ENCODE peak calls at places on chromosomes 6 and 20, in ten cellular contexts. U is SJSA1; R is tibial nerve; X is mesendoderm; F is CD8-positive, alpha-beta memory T cell; A is heart right ventricle; N is endodermal cell; G is HCT116; S is body of pancreas; C is gastrocnemius medialis. V is an unnamed sample.

GRCh38 chr6:41071923-41072835 is at the start of gene OARD1:
- DNase-seq in U (peak; percentile 100), R (peak; percentile 98), X (peak; percentile 100), F (peak; percentile 100), A (peak; percentile 100), N (peak; percentile 100), G (peak; percentile 98), S (peak; percentile 99), C (peak; percentile 99), V (peak; percentile 100)

GRCh38 chr6:41036188-41036587 is 2.8 kb downstream of the UNC5CL start:
- DNase-seq in U (no peak), R (no peak), X (no peak), F (no peak), A (no peak), N (no peak), G (peak; percentile 19), S (peak; percentile 67), C (no peak), V (no peak)

GRCh38 chr6:104527761-104528415 is 331.8 kb downstream of the HACE1 start:
- DNase-seq in U (peak; percentile 22), R (no peak), X (peak; percentile 73), F (no peak), A (no peak), N (peak; percentile 89), G (no peak), S (peak; percentile 21), C (no peak), V (peak; percentile 47)

GRCh38 chr20:63142933-63143332 is 73.0 kb downstream of the YTHDF1 start:
- DNase-seq in U (no peak), R (no peak), X (no peak), F (no peak), A (no peak), N (no peak), G (no peak), S (no peak), C (no peak), V (no peak)

GRCh38 chr6:126170875-126171489 is 168.9 kb upstream of the CENPW start:
- DNase-seq in U (peak; percentile 19), R (no peak), X (peak; percentile 62), F (no peak), A (no peak), N (no peak), G (no peak), S (peak; percentile 19), C (no peak), V (no peak)

GRCh38 chr20:57501461-57502330 is 23.2 kb downstream of the CTCFL start:
- DNase-seq in U (peak; percentile 61), R (no peak), X (peak; percentile 63), F (no peak), A (no peak), N (peak; percentile 76), G (no peak), S (no peak), C (no peak), V (no peak)

GRCh38 chr6:52551483-52552277 is 25.2 kb downstream of the TRAM2 start:
- DNase-seq in U (peak; percentile 88), R (no peak), X (peak; percentile 88), F (no peak), A (peak; percentile 69), N (peak; percentile 83), G (no peak), S (peak; percentile 85), C (peak; percentile 79), V (peak; percentile 89)

GRCh38 chr6:79868098-79868722 is 79.1 kb downstream of the ELOVL4 start:
- DNase-seq in U (peak; percentile 61), R (peak; percentile 65), X (peak; percentile 90), F (peak; percentile 38), A (peak; percentile 25), N (peak; percentile 64), G (peak; percentile 76), S (peak; percentile 60), C (no peak), V (no peak)

GRCh38 chr6:118307581-118307980 is 240.5 kb upstream of the PLN start:
- DNase-seq in U (no peak), R (no peak), X (no peak), F (no peak), A (peak; percentile 33), N (no peak), G (no peak), S (no peak), C (no peak), V (peak; percentile 84)

DNA sequence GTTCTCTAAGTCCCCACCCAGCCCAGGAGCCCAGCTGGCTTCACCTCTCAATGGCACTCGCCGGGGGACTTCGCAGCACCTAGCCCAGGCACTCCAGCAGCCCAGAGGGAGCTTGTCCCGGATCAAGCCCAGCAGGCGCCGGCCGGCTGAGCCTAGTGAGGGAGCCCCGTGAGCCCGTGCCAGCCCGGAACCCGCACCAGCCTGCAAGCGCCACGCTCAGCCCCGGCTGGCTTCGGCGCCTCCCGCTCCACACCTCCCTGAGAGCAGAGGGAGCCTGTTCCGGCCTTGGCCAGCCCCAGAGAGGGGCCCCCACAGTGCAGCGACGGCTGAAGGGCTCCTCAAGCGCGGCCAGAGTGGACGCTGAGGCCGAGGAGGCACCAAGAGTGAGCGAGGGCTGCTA is 27.1 kb upstream of the PPP1R14C start:
- DNase-seq in U (no peak), R (no peak), X (no peak), F (no peak), A (no peak), N (no peak), G (no peak), S (no peak), C (no peak), V (no peak)
- H3K4me1 ChIP-seq in U (no peaks in the 10 kb centered on the region), R (no peaks in the 10 kb centered on the region), X (no peaks in the 10 kb centered on the region), F (no peaks in the 10 kb centered on the region), A (no peaks in the 10 kb centered on the region), N (no peaks in the 10 kb centered on the region), G (no peaks in the 10 kb centered on the region), S (no peaks in the 10 kb centered on the region), C (no peaks in the 10 kb centered on the region), V (no peaks in the 10 kb centered on the region)

GRCh38 chr6:33684983-33685382 is 26.5 kb downstream of the UQCC2 start:
- DNase-seq in U (no peak), R (no peak), X (no peak), F (no peak), A (no peak), N (no peak), G (no peak), S (no peak), C (no peak), V (no peak)

GRCh38 chr6:33683576-33684427 is 27.7 kb downstream of the UQCC2 start:
- DNase-seq in U (no peak), R (no peak), X (no peak), F (no peak), A (no peak), N (no peak), G (no peak), S (no peak), C (no peak), V (no peak)

GRCh38 chr6:33682341-33682740 is 29.2 kb downstream of the UQCC2 start:
- DNase-seq in U (no peak), R (no peak), X (no peak), F (no peak), A (no peak), N (no peak), G (no peak), S (no peak), C (no peak), V (no peak)

GRCh38 chr6:33684428-33684896 is 27.0 kb downstream of the UQCC2 start:
- DNase-seq in U (no peak), R (no peak), X (no peak), F (no peak), A (no peak), N (no peak), G (no peak), S (no peak), C (no peak), V (no peak)

GRCh38 chr6:33683051-33683571 is 28.4 kb downstream of the UQCC2 start:
- DNase-seq in U (no peak), R (no peak), X (no peak), F (peak; percentile 25), A (no peak), N (no peak), G (no peak), S (no peak), C (no peak), V (no peak)
- H3K27me3 ChIP-seq in U (no peaks in the 10 kb centered on the region), R (no peaks in the 10 kb centered on the region), X (no peaks in the 10 kb centered on the region), F (no peaks in the 10 kb centered on the region), A (no peaks in the 10 kb centered on the region), N (no peaks in the 10 kb centered on the region), G (no peaks in the 10 kb centered on the region), S (no peaks in the 10 kb centered on the region), C (no peaks in the 10 kb centered on the region), V (no peaks in the 10 kb centered on the region)

GRCh38 chr20:39670987-39671386 is 708.8 kb downstream of the DHX35 start:
- DNase-seq in U (no peak), R (no peak), X (no peak), F (no peak), A (no peak), N (no peak), G (no peak), S (no peak), C (no peak), V (no peak)

GRCh38 chr20:39674842-39675241 is 712.7 kb downstream of the DHX35 start:
- DNase-seq in U (no peak), R (no peak), X (no peak), F (no peak), A (no peak), N (no peak), G (no peak), S (no peak), C (no peak), V (no peak)

GRCh38 chr20:39676857-39677351 is 714.8 kb downstream of the DHX35 start:
- DNase-seq in U (no peak), R (no peak), X (no peak), F (no peak), A (no peak), N (no peak), G (no peak), S (peak; percentile 44), C (no peak), V (no peak)

DNA sequence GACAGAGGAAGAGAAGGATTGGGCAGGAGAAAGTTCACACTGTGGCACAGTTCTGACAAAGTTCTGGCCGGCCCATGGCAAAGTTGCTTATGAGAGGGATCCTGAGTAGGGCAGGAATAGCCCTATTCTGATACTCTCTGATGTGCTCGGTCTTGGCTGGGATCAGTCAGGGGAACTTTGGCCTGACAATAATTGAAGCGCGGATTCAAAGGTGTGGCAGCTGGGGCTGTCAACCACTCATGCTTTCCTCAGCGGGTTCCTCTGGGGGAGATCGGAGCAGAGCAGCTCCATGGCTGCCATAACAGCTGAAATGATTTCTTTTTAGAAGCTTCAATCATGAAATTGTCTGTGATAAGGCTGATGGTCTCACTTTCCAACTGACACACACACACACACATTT is 714.1 kb downstream of the DHX35 start:
- DNase-seq in U (no peak), R (no peak), X (no peak), F (no peak), A (no peak), N (no peak), G (no peak), S (no peak), C (no peak), V (no peak)
- H3K4me1 ChIP-seq in U (no peaks in the 10 kb centered on the region), R (no peaks in the 10 kb centered on the region), X (no peaks in the 10 kb centered on the region), F (no peaks in the 10 kb centered on the region), A (no peaks in the 10 kb centered on the region), N (no peaks in the 10 kb centered on the region), G (no peaks in the 10 kb centered on the region), S (no peaks in the 10 kb centered on the region), C (no peaks in the 10 kb centered on the region), V (no peaks in the 10 kb centered on the region)

DNA sequence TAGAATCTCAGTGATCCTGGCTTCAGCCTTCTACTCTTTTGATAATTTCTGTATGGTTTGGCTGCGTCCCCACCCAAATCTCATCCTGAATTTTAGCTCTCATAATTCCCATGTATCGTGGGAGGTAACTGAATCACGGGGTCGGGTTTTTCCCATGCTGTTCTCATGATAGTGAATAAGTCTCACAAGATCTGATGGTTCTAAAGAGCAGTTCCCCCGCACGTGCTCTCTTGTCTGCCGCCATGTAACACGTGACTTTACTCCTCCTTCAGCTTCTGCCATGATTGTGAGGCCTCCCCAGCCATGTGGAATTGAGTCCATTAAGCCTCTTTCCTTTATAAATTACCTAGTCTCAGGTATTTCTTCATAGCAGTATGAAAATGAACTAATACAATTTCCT is 507.2 kb downstream of the CDH26 start:
- DNase-seq in U (no peak), R (peak; percentile 2), X (no peak), F (no peak), A (no peak), N (no peak), G (no peak), S (no peak), C (no peak), V (no peak)
- H3K27me3 ChIP-seq in U (no peaks in the 10 kb centered on the region), R (no peaks in the 10 kb centered on the region), X (no peaks in the 10 kb centered on the region), F (no peaks in the 10 kb centered on the region), A (no peaks in the 10 kb centered on the region), N (no peaks in the 10 kb centered on the region), G (no peaks in the 10 kb centered on the region), S (no peaks in the 10 kb centered on the region), C (no peaks in the 10 kb centered on the region), V (no peaks in the 10 kb centered on the region)